ENCODE peak calls at places on chromosome 1, in ten cellular contexts. K is Peyer's patch, I is GM23338, O is mucosa of descending colon, M is adrenal gland, Q is GM23248, V is upper lobe of right lung, Z is epithelial cell of esophagus, B is skeletal muscle cell, P is PC-3. X is an unnamed sample.

GRCh38 chr1:175877939-175878730 is 134.7 kb upstream of the TNR start:
- DNase-seq in Z (no peak), K (no peak), O (no peak), M (no peak), V (no peak), Q (peak), I (no peak), B (no peak), P (no peak), X (no peak)

GRCh38 chr1:17768651-17769241 is 13.6 kb downstream of the ACTL8 start:
- DNase-seq in Z (no peak), K (no peak), M (no peak), O (no peak), P (peak), I (no peak), Q (peak), B (peak), V (no peak), X (no peak)

GRCh38 chr1:237583270-237583669 is 307.5 kb downstream of the ZP4 start:
- DNase-seq in Z (no peak), B (no peak), Q (no peak), V (no peak), K (no peak), I (no peak), P (no peak), M (no peak), O (no peak), X (no peak)

GRCh38 chr1:97721221-97721620 is 199.6 kb downstream of the DPYD start:
- DNase-seq in O (no peak), Q (no peak), I (no peak), Z (no peak), V (no peak), P (no peak), B (peak), M (no peak), K (no peak), X (peak)

GRCh38 chr1:185926562-185926961 is 192.4 kb downstream of the HMCN1 start:
- DNase-seq in K (no peak), P (no peak), Z (peak), V (no peak), B (no peak), I (no peak), O (no peak), Q (peak), M (no peak), X (peak)

GRCh38 chr1:209805341-209805781 is 581 bp downstream of the IRF6 start:
- DNase-seq in V (peak), I (peak), B (no peak), P (peak), Z (no peak), Q (no peak), M (peak), K (no peak), O (peak), X (no peak)

GRCh38 chr1:155504207-155504606 is 58.4 kb downstream of the ASH1L start:
- DNase-seq in M (no peak), V (no peak), K (no peak), Z (peak), B (no peak), Q (peak), O (no peak), I (peak), P (peak), X (no peak)

GRCh38 chr1:201143726-201144635 is 10.3 kb downstream of the TMEM9 start:
- DNase-seq in I (no peak), P (no peak), Q (no peak), V (peak), O (no peak), Z (no peak), M (no peak), K (no peak), B (no peak), X (no peak)

GRCh38 chr1:185719021-185719420 is 15.2 kb upstream of the HMCN1 start:
- DNase-seq in Z (peak), I (peak), O (no peak), P (peak), V (no peak), B (peak), M (peak), Q (peak), K (no peak), X (peak)

GRCh38 chr1:43844114-43844513 is 89.5 kb upstream of the ARTN start:
- DNase-seq in V (no peak), I (no peak), Q (no peak), O (no peak), P (peak), Z (no peak), M (no peak), K (no peak), B (no peak), X (no peak)

DNA sequence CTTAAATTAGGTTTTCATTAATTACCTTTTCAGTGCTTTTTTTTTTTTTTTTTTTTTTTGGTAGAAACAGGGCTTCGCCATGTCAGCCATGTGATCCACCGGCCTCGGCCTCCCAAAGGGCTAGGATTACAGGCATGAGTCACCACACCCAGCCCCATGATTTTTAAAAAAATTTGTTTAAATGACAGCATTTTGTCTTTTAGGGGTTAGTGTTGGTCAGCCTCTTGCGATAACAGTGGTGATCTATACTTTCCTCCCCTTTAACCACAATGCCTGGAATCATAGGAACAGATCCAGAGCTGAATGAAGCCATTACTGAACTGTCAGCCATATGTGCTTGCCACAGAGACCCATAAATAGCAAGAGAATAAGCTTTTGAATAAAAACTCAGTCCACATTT is 73.9 kb downstream of the CACHD1 start:
- DNase-seq in M (peak), Z (no peak), B (no peak), Q (no peak), K (no peak), P (no peak), V (no peak), O (no peak), I (no peak), X (no peak)
- H3K4me3 ChIP-seq in M (no peak), Z (no peak), B (no peak), Q (no peak), K (no peak), P (no peak), V (no peak), O (no peak), I (no peak), X (no peak)

GRCh38 chr1:27672750-27673112 is 739 bp upstream of the IFI6 start:
- DNase-seq in B (no peak), O (no peak), Q (peak), P (peak), V (no peak), Z (no peak), I (no peak), K (no peak), M (no peak), X (no peak)
- H3K4me3 ChIP-seq in B (peak), O (no peak), Q (peak), P (peak), V (peak), Z (no peak), I (peak), K (no peak), M (no peak), X (peak)

DNA sequence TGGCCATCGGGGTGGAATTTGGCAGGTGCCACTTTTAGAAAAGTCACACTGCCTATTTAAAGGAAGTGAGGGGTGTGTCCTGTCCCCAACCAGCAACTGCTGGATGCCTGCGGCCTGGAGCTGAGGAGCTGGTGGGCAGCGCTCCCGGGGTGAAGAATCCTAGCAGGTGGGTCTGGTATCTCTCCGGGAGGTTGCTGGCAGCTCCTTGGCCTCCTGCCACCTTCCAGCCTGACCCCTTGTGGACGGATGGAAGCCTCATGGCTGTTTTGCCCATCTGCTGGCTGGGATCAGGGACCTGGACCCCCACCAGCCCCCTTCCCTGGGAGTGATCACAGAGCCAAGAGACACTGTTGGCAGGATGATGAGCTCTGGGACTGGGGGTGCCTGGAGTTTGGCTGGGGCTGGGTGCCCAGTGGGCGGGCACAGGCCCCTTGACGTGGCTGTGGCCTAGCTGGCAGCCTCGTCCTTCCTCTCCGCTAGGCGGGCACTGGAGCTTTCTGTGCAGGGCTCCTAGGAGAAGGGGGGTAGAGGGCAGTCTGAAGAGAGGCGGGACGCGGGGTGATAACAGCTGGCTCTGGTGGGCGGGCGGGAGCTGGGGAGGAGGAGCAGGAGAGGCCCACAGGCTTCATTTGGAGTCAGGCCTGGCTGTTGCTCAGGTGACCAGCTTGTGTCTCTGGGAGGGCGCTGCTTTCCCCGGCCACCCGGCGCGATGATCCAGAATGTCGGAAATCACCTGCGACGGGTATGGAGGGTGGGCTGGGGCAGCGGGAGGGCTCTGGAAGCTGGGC is at the start of gene ACOT11:
- DNase-seq in I (peak), P (no peak), K (peak), O (peak), M (peak), B (no peak), Q (peak), Z (no peak), V (peak), X (peak)
- H3K4me3 ChIP-seq in I (no peak), P (no peak), K (no peak), O (no peak), M (no peak), B (peak), Q (no peak), Z (no peak), V (peak), X (peak)

DNA sequence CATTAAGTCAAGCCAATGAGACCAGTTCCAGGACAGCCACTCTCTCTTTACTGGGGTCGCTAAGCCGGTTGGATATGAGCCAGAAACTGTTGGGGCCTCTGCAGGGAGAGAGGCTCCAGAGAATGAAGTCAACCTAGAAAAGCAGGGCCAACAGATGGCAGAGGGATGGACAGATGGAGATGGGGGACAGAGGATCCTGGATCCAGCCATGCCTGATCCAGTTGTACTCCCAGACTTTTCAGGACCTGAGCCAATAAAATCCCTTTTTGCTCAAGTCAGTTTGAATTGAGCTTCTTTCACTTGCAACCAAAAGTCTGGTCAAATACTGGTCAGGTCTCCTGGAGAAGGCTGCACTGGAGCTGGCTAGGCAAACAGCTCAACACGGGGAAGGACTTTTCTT is 2.2 kb downstream of the DHCR24 start:
- DNase-seq in Q (no peak), P (no peak), B (no peak), K (no peak), V (no peak), Z (no peak), O (no peak), I (no peak), M (no peak), X (no peak)
- H3K4me3 ChIP-seq in Q (no peak), P (peak), B (peak), K (no peak), V (peak), Z (peak), O (no peak), I (peak), M (peak), X (peak)

X was measured in retinal pigment epithelial cell.